ENCODE peak calls at places on chromosomes 16 and 17, in six cellular contexts. F, O, N, X, W and G are unnamed samples.

GRCh38 chr16:86709103-86709502 is 130.8 kb downstream of the FOXL1 start:
- DNase-seq in F (no peak), O (no peak), N (no peak), X (no peak), W (no peak), G (no peak)

GRCh38 chr17:4899341-4900230 is at the start of gene C17orf107:
- DNase-seq in F (peak), O (peak), N (peak), X (no peak), W (peak), G (peak)

GRCh38 chr16:72986011-72986410 is 61.9 kb downstream of the ZFHX3 start:
- DNase-seq in F (peak), O (no peak), N (peak), X (no peak), W (no peak), G (peak)

GRCh38 chr17:80992077-80992947 is 671 bp downstream of the CHMP6 start:
- DNase-seq in F (no peak), O (peak), N (no peak), X (peak), W (no peak), G (no peak)

GRCh38 chr16:72073831-72074230 is 10.8 kb downstream of the HPR start:
- DNase-seq in F (peak), O (peak), N (peak), X (no peak), W (no peak), G (no peak)

GRCh38 chr17:42920922-42921321 is 20.3 kb downstream of the G6PC1 start:
- DNase-seq in F (no peak), O (peak), N (no peak), X (no peak), W (no peak), G (no peak)

GRCh38 chr16:71746442-71747046 is 22.0 kb upstream of the PHLPP2 start:
- DNase-seq in F (peak), O (no peak), N (peak), X (no peak), W (peak), G (peak)

GRCh38 chr16:81492307-81492706 is 47.7 kb downstream of the CMIP start:
- DNase-seq in F (no peak), O (no peak), N (no peak), X (no peak), W (no peak), G (no peak)

GRCh38 chr16:73385701-73386100 is 337.8 kb upstream of the ZFHX3 start:
- DNase-seq in F (no peak), O (no peak), N (no peak), X (no peak), W (no peak), G (no peak)

GRCh38 chr16:28596840-28597691 is at the start of gene SULT1A2:
- DNase-seq in F (no peak), O (peak), N (no peak), X (peak), W (no peak), G (no peak)

GRCh38 chr17:47275245-47275984 is 21.8 kb downstream of the ITGB3 start:
- DNase-seq in F (peak), O (peak), N (peak), X (peak), W (peak), G (peak)

GRCh38 chr16:22270525-22270924 is 26.7 kb upstream of the POLR3E start:
- DNase-seq in F (no peak), O (no peak), N (no peak), X (no peak), W (no peak), G (no peak)

GRCh38 chr16:30112197-30113030 is 923 bp downstream of the GDPD3 start:
- DNase-seq in F (peak), O (peak), N (peak), X (peak), W (peak), G (peak)

GRCh38 chr16:69417537-69418199 is 6.8 kb upstream of the CYB5B start:
- DNase-seq in F (peak), O (no peak), N (no peak), X (peak), W (no peak), G (peak)

GRCh38 chr17:50426814-50427787 is 1.1 kb downstream of the ACSF2 start:
- DNase-seq in F (peak), O (peak), N (peak), X (peak), W (peak), G (peak)

GRCh38 chr16:58243528-58244004 is 45.7 kb upstream of the CSNK2A2 start:
- DNase-seq in F (no peak), O (peak), N (no peak), X (no peak), W (no peak), G (no peak)

GRCh38 chr16:80614908-80615696 is 74.3 kb downstream of the DYNLRB2 start:
- DNase-seq in F (peak), O (no peak), N (peak), X (no peak), W (peak), G (peak)

GRCh38 chr16:80369559-80369958 is 171.2 kb upstream of the DYNLRB2 start:
- DNase-seq in F (peak), O (peak), N (peak), X (peak), W (peak), G (peak)

GRCh38 chr17:56658648-56659047 is 65.1 kb downstream of the NOG start:
- DNase-seq in F (no peak), O (no peak), N (no peak), X (no peak), W (no peak), G (no peak)

GRCh38 chr17:63516910-63517824 is 6.0 kb upstream of the KCNH6 start:
- DNase-seq in F (peak), O (no peak), N (peak), X (no peak), W (peak), G (peak)

GRCh38 chr17:9643611-9644010 is 1.7 kb upstream of the USP43 start:
- DNase-seq in F (no peak), O (no peak), N (no peak), X (no peak), W (no peak), G (no peak)

GRCh38 chr17:41972571-41973411 is 6.2 kb downstream of the CNP start:
- DNase-seq in F (peak), O (peak), N (peak), X (no peak), W (no peak), G (no peak)

GRCh38 chr17:35345445-35345925 is 27.9 kb downstream of the SLFN11 start:
- DNase-seq in F (no peak), O (no peak), N (no peak), X (no peak), W (no peak), G (no peak)

GRCh38 chr17:45043813-45044540 is 7.5 kb downstream of the DCAKD start:
- DNase-seq in F (no peak), O (no peak), N (no peak), X (no peak), W (no peak), G (no peak)

GRCh38 chr17:55478971-55479370 is 32.3 kb downstream of the SMIM36 start:
- DNase-seq in F (no peak), O (no peak), N (no peak), X (no peak), W (no peak), G (no peak)

GRCh38 chr17:9339958-9340357 is 235.7 kb downstream of the STX8 start:
- DNase-seq in F (no peak), O (peak), N (no peak), X (peak), W (no peak), G (no peak)

GRCh38 chr16:7967986-7968509 is 622.3 kb downstream of the TMEM114 start:
- DNase-seq in F (no peak), O (no peak), N (no peak), X (no peak), W (no peak), G (no peak)

GRCh38 chr17:69064476-69064875 is 3.7 kb upstream of the ABCA9 start:
- DNase-seq in F (no peak), O (no peak), N (no peak), X (no peak), W (no peak), G (no peak)

GRCh38 chr17:7677388-7678067 is 9.8 kb downstream of the TP53 start:
- DNase-seq in F (no peak), O (no peak), N (no peak), X (no peak), W (no peak), G (no peak)

GRCh38 chr16:10577305-10578202 is 2.8 kb downstream of the EMP2 start:
- DNase-seq in F (no peak), O (peak), N (no peak), X (no peak), W (no peak), G (no peak)

GRCh38 chr17:36722121-36722902 is 120.9 kb downstream of the MRM1 start:
- DNase-seq in F (peak), O (peak), N (peak), X (no peak), W (peak), G (peak)

GRCh38 chr17:57955183-57955952 is at the start of gene CUEDC1:
- DNase-seq in F (peak), O (peak), N (peak), X (peak), W (peak), G (peak)

GRCh38 chr17:64358261-64358788 is 32.3 kb downstream of the PECAM1 start:
- DNase-seq in F (no peak), O (no peak), N (peak), X (no peak), W (no peak), G (peak)

GRCh38 chr16:70438983-70439862 is at the start of gene ST3GAL2:
- DNase-seq in F (peak), O (peak), N (peak), X (peak), W (peak), G (peak)
- H3K4me3 ChIP-seq in F (peak), O (peak), N (peak), X (peak), W (peak), G (peak)

GRCh38 chr17:28714281-28714680 is 2.6 kb upstream of the PROCA1 start:
- DNase-seq in F (no peak), O (no peak), N (no peak), X (no peak), W (no peak), G (no peak)
- TF ChIP-seq CTCF in F (no peak), O (no peak), N (no peak), X (no peak), W (peak), G (no peak)

DNA sequence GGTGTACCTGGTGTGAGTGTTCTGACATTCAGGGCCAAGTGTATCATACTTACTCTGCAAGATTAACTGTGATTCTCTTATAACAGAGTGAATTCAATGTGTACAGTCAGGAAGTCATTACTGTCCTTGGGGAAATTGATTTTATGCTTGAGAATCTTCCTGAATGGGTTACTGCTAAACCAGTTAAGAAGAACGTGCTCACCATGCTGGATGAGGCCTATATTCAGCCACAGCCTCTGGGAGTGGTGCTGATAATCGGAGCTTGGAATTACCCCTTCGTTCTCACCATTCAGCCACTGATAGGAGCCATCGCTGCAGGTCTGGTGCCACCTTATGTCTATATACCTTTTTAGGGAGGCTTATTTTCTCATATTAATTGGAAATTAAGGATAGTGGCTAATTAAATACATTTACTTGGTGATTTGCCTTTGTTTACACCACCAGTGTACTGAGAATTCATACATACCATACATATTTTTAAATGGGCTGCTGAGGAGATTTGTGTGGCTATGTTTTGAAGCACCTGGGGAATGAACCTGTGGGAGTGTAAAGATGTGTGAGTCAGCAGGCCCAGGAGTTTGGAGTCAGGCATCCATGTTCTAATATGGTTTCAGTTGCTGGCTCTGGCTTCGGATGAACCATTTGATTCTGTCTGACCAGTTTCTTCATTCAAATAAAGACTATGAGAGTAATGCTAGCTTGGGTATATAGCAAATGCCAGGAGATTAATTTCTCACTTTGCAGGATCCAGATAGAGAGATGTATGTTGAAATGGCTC is 3.1 kb downstream of the ALDH3A2 start:
- DNase-seq in F (no peak), O (no peak), N (no peak), X (no peak), W (no peak), G (no peak)
- H3K4me3 ChIP-seq in F (no peak), O (no peak), N (no peak), X (no peak), W (no peak), G (no peak)

DNA sequence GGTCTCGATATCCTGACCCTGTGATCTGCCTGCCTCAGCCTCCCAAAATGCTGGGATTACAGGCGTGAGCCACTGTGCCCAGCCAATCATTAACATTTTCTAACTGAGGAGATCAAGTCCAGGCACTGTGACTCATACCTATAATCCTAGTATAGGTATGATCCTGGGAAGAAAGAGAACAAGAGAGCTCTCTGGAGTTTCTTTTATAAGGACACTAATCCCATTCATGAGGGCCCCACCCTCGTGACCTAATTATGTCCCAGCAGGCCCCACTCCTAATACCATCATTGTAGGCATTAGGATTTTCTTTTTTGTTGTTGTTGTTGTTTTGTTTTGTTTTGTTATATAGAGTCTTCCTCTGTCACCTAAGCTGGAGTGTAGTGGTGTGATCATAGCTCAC is 80.4 kb downstream of the CACNG3 start:
- DNase-seq in F (no peak), O (no peak), N (no peak), X (no peak), W (no peak), G (no peak)
- TF ChIP-seq CTCF in F (no peak), O (no peak), N (no peak), X (no peak), W (no peak), G (no peak)